ENCODE peak calls at places on chromosome 5, in six cellular contexts. Q is LNCaP clone FGC, C is WTC11, O is H4, R is left lung, H is hippocampal formation. K is an unnamed sample.

GRCh38 chr5:2066373-2066772 is 183.6 kb upstream of the IRX4 start:
- DNase-seq in Q (no peak), C (no peak), O (no peak), R (no peak), H (no peak), K (no peak)

GRCh38 chr5:17912794-17913193 is 278.5 kb downstream of the TAF11L14 start:
- DNase-seq in Q (no peak), C (no peak), O (no peak), R (no peak), H (no peak), K (no peak)

GRCh38 chr5:153699035-153699434 is 208.6 kb downstream of the GRIA1 start:
- DNase-seq in Q (no peak), C (no peak), O (no peak), R (no peak), H (no peak), K (no peak)

GRCh38 chr5:130796032-130796431 is 369.0 kb downstream of the HINT1 start:
- DNase-seq in Q (no peak), C (no peak), O (no peak), R (no peak), H (no peak), K (no peak)

GRCh38 chr5:142014911-142015584 is 2.2 kb upstream of the GNPDA1 start:
- DNase-seq in Q (peak; percentile 14), C (no peak), O (peak; percentile 65), R (no peak), H (no peak), K (peak; percentile 27)

GRCh38 chr5:32880781-32881180 is 169.7 kb downstream of the NPR3 start:
- DNase-seq in Q (no peak), C (no peak), O (no peak), R (no peak), H (no peak), K (no peak)

GRCh38 chr5:163162645-163163044 is 274.8 kb upstream of the CCNG1 start:
- DNase-seq in Q (no peak), C (no peak), O (no peak), R (no peak), H (no peak), K (no peak)

GRCh38 chr5:161720460-161720859 is 34.9 kb downstream of the GABRA6 start:
- DNase-seq in Q (no peak), C (no peak), O (no peak), R (no peak), H (no peak), K (no peak)

GRCh38 chr5:34487202-34487879 is 168.8 kb upstream of the RAI14 start:
- DNase-seq in Q (peak; percentile 77), C (no peak), O (peak; percentile 42), R (no peak), H (no peak), K (no peak)

GRCh38 chr5:136036991-136037705 is 8.4 kb downstream of the TGFBI start:
- DNase-seq in Q (no peak), C (no peak), O (peak; percentile 98), R (no peak), H (no peak), K (no peak)

GRCh38 chr5:150144211-150144801 is 11.3 kb downstream of the PDGFRB start:
- DNase-seq in Q (no peak), C (no peak), O (no peak), R (no peak), H (no peak), K (no peak)

GRCh38 chr5:78243639-78244038 is 50.9 kb downstream of the AP3B1 start:
- DNase-seq in Q (no peak), C (no peak), O (peak; percentile 30), R (no peak), H (no peak), K (no peak)

GRCh38 chr5:74552101-74552500 is 88.4 kb downstream of the ENC1 start:
- DNase-seq in Q (no peak), C (no peak), O (no peak), R (no peak), H (no peak), K (no peak)

GRCh38 chr5:122715095-122715494 is 59.8 kb upstream of the SNX2 start:
- DNase-seq in Q (no peak), C (no peak), O (no peak), R (no peak), H (no peak), K (no peak)

GRCh38 chr5:127028822-127029457 is 1.4 kb downstream of the MARCHF3 start:
- DNase-seq in Q (no peak), C (no peak), O (no peak), R (no peak), H (no peak), K (no peak)

GRCh38 chr5:143428738-143429420 is 25.4 kb upstream of the NR3C1 start:
- DNase-seq in Q (no peak), C (no peak), O (no peak), R (no peak), H (no peak), K (no peak)

GRCh38 chr5:1317921-1318565 is 23.2 kb upstream of the TERT start:
- DNase-seq in Q (no peak), C (no peak), O (no peak), R (peak; percentile 17), H (no peak), K (no peak)

GRCh38 chr5:27962201-27962600 is 923.8 kb upstream of the CDH9 start:
- DNase-seq in Q (no peak), C (no peak), O (peak; percentile 14), R (no peak), H (no peak), K (no peak)